ENCODE peak calls at places on chromosomes 3 and 15, in eight cellular contexts. L, K, Y, Z, J, R, M and T are unnamed samples.

GRCh38 chr15:101501703-101502373 is 12.3 kb upstream of the PCSK6 start:
- DNase-seq in L (no peak), K (peak; percentile 12), Y (no peak), Z (no peak), J (peak; percentile 45), R (peak; percentile 92), M (peak; percentile 59), T (no peak)

GRCh38 chr15:40045572-40046217 is 6.7 kb upstream of the SRP14 start:
- DNase-seq in L (no peak), K (no peak), Y (no peak), Z (no peak), J (no peak), R (peak; percentile 73), M (peak; percentile 84), T (no peak)

GRCh38 chr3:14645453-14645852 is 6.1 kb upstream of the CCDC174 start:
- DNase-seq in L (no peak), K (no peak), Y (no peak), Z (no peak), J (no peak), R (no peak), M (no peak), T (no peak)

GRCh38 chr15:63372018-63372705 is 9.5 kb downstream of the CA12 start:
- DNase-seq in L (peak; percentile 98), K (no peak), Y (no peak), Z (peak; percentile 96), J (peak; percentile 94), R (no peak), M (no peak), T (peak; percentile 86)

GRCh38 chr3:87088984-87089841 is 98.3 kb upstream of the VGLL3 start:
- DNase-seq in L (peak; percentile 71), K (no peak), Y (peak; percentile 39), Z (peak; percentile 85), J (peak; percentile 93), R (no peak), M (no peak), T (peak; percentile 46)

GRCh38 chr15:97082835-97083234 is 752.3 kb downstream of the NR2F2 start:
- DNase-seq in L (no peak), K (no peak), Y (no peak), Z (no peak), J (no peak), R (no peak), M (no peak), T (no peak)

GRCh38 chr3:50572801-50573371 is 3.6 kb downstream of the HEMK1 start:
- DNase-seq in L (no peak), K (no peak), Y (no peak), Z (no peak), J (no peak), R (no peak), M (no peak), T (no peak)

GRCh38 chr3:131349946-131350347 is 31.6 kb upstream of the NUDT16 start:
- DNase-seq in L (peak; percentile 70), K (no peak), Y (peak; percentile 57), Z (peak; percentile 73), J (peak; percentile 64), R (no peak), M (peak; percentile 44), T (peak; percentile 24)

GRCh38 chr3:190048831-190049541 is 71.7 kb downstream of the P3H2 start:
- DNase-seq in L (peak; percentile 83), K (no peak), Y (no peak), Z (peak; percentile 82), J (peak; percentile 75), R (no peak), M (no peak), T (no peak)

GRCh38 chr15:75065467-75065850 is 42.1 kb downstream of the PPCDC start:
- DNase-seq in L (peak; percentile 24), K (no peak), Y (no peak), Z (peak; percentile 18), J (peak; percentile 65), R (no peak), M (peak; percentile 23), T (no peak)

GRCh38 chr3:36918050-36918449 is 26.8 kb downstream of the TRANK1 start:
- DNase-seq in L (no peak), K (no peak), Y (no peak), Z (no peak), J (no peak), R (no peak), M (no peak), T (no peak)

GRCh38 chr15:52148409-52148808 is 35.8 kb upstream of the BCL2L10 start:
- DNase-seq in L (peak; percentile 53), K (no peak), Y (no peak), Z (no peak), J (no peak), R (peak; percentile 27), M (no peak), T (no peak)

GRCh38 chr15:44099671-44100070 is 95.4 kb downstream of the FRMD5 start:
- DNase-seq in L (peak; percentile 58), K (no peak), Y (no peak), Z (peak; percentile 64), J (peak; percentile 80), R (no peak), M (no peak), T (no peak)
- H3K27ac ChIP-seq in L (no peak overlapping the region), K (no peak overlapping the region), Y (no peak overlapping the region), Z (no peak overlapping the region), J (no peak overlapping the region), R (no peak overlapping the region), M (no peak overlapping the region), T (no peak overlapping the region)

GRCh38 chr3:45560270-45561020 is 34.1 kb upstream of the LIMD1 start:
- DNase-seq in L (peak; percentile 42), K (no peak), Y (peak; percentile 84), Z (no peak), J (peak; percentile 81), R (peak; percentile 40), M (no peak), T (no peak)
- H3K27ac ChIP-seq in L (no peak overlapping the region), K (no peak overlapping the region), Y (peak overlapping the region; percentile 84), Z (no peak overlapping the region), J (peak overlapping the region; percentile 3), R (no peak overlapping the region), M (no peak overlapping the region), T (peak overlapping the region; percentile 11)

DNA sequence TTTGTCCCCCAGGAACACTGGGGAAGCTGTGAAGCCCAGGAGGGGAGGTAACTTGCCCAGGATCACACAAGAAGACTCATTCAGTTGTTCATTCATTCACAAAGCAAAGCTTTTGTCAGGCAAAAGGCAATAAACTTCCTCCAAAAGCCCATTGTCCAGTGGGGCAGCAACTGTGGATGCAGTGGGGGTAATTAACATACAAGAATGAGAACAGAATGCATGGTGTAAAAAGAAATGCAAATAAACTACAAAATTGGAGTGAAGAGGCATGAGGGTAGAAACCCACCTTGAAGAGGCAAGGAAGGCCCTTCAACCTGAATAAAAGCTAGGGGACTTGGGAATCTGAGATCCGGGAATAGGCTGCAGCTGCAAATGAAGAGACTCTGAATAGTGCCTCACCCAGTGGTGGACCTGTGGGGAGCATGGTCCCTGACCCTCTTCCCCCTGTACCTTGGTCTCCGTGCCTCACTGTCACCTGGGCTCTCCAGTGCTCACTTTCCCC is 363.6 kb downstream of the CLSTN2 start:
- DNase-seq in L (no peak), K (no peak), Y (no peak), Z (no peak), J (no peak), R (no peak), M (no peak), T (no peak)
- H3K27ac ChIP-seq in L (no peak overlapping the region), K (no peak overlapping the region), Y (no peak overlapping the region), Z (no peak overlapping the region), J (no peak overlapping the region), R (no peak overlapping the region), M (no peak overlapping the region), T (no peak overlapping the region)

GRCh38 chr3:66487475-66487874 is 13.3 kb downstream of the LRIG1 start:
- DNase-seq in L (peak; percentile 65), K (no peak), Y (no peak), Z (peak; percentile 80), J (no peak), R (no peak), M (no peak), T (no peak)
- H3K27ac ChIP-seq in L (no peak overlapping the region), K (no peak overlapping the region), Y (peak overlapping the region; percentile 92), Z (peak overlapping the region; percentile 79), J (no peak overlapping the region), R (peak overlapping the region; percentile 26), M (no peak overlapping the region), T (peak overlapping the region; percentile 83)